ENCODE peak calls at places on chromosomes 6 and 20, in four cellular contexts. F is HEK293T, N is IMR-90, W is A549. O is an unnamed sample.

GRCh38 chr20:32474009-32474716 is 111.0 kb downstream of the NOL4L start:
- DNase-seq in F (no peak), N (no peak), W (no peak), O (peak; percentile 43)

GRCh38 chr20:278181-278580 is 12.4 kb downstream of the C20orf96 start:
- DNase-seq in F (no peak), N (no peak), W (no peak), O (no peak)

GRCh38 chr6:169487579-169488205 is 214.1 kb downstream of the WDR27 start:
- DNase-seq in F (no peak), N (peak; percentile 13), W (no peak), O (no peak)

GRCh38 chr20:37240337-37241055 is 21.1 kb downstream of the GHRH start:
- DNase-seq in F (no peak), N (no peak), W (no peak), O (no peak)

GRCh38 chr6:18405477-18406293 is 18.5 kb downstream of the RNF144B start:
- DNase-seq in F (peak; percentile 39), N (peak; percentile 96), W (peak; percentile 6), O (no peak)

GRCh38 chr6:117409863-117410262 is 15.9 kb downstream of the ROS1 start:
- DNase-seq in F (no peak), N (no peak), W (no peak), O (no peak)

GRCh38 chr6:159440907-159441703 is 251.9 kb downstream of the SOD2 start:
- DNase-seq in F (no peak), N (no peak), W (no peak), O (no peak)

GRCh38 chr6:82246802-82247633 is 526 bp downstream of the IBTK start:
- DNase-seq in F (peak; percentile 64), N (peak; percentile 30), W (peak; percentile 40), O (peak; percentile 83)

GRCh38 chr6:28281288-28282064 is at the start of gene PGBD1:
- DNase-seq in F (peak; percentile 87), N (peak; percentile 77), W (peak; percentile 36), O (peak; percentile 67)

GRCh38 chr6:16639689-16640480 is 121.4 kb downstream of the ATXN1 start:
- DNase-seq in F (no peak), N (peak; percentile 89), W (peak; percentile 13), O (no peak)

GRCh38 chr6:79868098-79868722 is 79.1 kb downstream of the ELOVL4 start:
- DNase-seq in F (peak; percentile 61), N (peak; percentile 62), W (peak; percentile 44), O (peak; percentile 54)

DNA sequence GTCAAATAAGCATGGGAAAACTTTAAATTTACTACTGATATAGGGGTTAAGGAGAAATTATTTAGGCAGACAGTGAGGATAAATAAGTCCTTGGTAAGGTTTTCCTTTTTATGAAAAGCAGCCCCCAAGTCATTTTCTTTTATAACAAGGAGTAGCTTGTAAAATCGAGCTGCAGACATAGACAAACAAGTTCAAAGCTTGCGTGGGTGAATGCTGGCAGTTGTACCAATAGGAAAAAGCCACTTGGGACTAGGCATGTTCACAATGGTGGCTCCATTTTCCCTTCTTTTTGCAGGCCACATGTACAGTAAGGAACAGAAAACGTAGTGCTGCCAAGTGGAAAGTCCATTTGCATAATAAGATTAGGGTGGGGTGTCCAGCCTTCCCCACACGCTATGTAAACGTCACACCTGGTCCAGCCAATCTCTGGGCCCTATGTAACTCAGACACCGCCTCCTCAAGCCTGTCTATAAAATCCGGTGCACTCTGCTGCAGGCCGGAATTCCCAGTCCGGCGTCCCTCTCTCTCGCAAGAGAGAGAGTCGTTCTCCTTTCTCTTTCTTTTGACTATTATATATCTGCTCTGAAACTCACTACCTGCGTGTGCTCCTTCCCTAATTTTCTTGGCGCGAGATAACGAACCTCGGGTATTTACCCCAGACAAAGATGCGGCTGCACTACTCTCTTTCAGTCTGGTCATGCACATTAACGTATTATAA is 217.1 kb upstream of the MAN1A1 start:
- DNase-seq in F (no peak), N (no peak), W (no peak), O (no peak)
- TF ChIP-seq BHLHE40 in F (no peak), N (no peak), W (no peak), O (no peak)

DNA sequence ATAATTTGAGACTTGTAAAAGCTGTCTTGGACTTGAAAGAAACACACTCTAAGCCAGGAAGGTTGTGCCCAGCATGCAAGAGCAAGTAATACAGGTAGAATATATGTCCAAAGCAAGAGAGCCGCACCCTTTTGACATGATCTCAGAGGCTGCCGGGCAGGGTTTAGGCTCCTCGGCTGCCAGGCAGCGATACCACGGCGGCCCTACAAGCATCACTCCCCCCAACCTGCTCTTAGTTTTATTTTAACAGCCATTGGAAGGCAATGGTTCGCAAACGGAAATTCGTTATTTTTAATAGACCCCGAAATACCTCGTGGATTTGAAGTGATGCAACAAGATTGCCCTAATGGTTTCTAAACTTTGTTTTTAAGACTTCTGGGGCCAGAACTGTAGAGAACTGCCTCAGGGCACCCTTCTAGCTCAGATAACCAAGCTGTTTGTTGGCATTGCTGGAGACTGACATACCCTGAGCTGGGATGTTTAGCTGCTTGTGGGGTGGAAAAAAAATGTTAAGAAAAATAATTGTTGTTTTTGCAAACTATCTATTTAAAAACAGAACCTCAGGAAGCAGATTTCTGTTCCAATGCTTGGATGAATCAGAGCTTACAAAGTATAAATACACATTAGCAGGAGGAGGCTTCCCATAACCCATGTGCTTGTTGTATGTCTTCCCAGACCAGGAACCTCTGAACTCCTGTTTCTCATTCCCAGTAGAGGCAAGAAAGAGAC is 39.0 kb downstream of the JAG1 start:
- DNase-seq in F (no peak), N (peak; percentile 92), W (no peak), O (no peak)
- TF ChIP-seq BHLHE40 in F (no peak), N (no peak), W (no peak), O (no peak)

GRCh38 chr6:138594042-138594636 is 94.8 kb upstream of the NHSL1 start:
- DNase-seq in F (no peak), N (no peak), W (no peak), O (no peak)

GRCh38 chr6:138592698-138593097 is 93.4 kb upstream of the NHSL1 start:
- DNase-seq in F (no peak), N (no peak), W (no peak), O (no peak)

GRCh38 chr6:138594749-138595148 is 95.5 kb upstream of the NHSL1 start:
- DNase-seq in F (no peak), N (no peak), W (no peak), O (no peak)

GRCh38 chr6:138590796-138591709 is 91.8 kb upstream of the NHSL1 start:
- DNase-seq in F (peak; percentile 78), N (peak; percentile 79), W (peak; percentile 53), O (peak; percentile 89)

GRCh38 chr6:138593100-138593877 is 94.0 kb upstream of the NHSL1 start:
- DNase-seq in F (peak; percentile 31), N (peak; percentile 99), W (peak; percentile 70), O (peak; percentile 92)
- TF ChIP-seq BHLHE40 in F (no peak), N (peak; percentile 29), W (no peak), O (peak; percentile 75)

DNA sequence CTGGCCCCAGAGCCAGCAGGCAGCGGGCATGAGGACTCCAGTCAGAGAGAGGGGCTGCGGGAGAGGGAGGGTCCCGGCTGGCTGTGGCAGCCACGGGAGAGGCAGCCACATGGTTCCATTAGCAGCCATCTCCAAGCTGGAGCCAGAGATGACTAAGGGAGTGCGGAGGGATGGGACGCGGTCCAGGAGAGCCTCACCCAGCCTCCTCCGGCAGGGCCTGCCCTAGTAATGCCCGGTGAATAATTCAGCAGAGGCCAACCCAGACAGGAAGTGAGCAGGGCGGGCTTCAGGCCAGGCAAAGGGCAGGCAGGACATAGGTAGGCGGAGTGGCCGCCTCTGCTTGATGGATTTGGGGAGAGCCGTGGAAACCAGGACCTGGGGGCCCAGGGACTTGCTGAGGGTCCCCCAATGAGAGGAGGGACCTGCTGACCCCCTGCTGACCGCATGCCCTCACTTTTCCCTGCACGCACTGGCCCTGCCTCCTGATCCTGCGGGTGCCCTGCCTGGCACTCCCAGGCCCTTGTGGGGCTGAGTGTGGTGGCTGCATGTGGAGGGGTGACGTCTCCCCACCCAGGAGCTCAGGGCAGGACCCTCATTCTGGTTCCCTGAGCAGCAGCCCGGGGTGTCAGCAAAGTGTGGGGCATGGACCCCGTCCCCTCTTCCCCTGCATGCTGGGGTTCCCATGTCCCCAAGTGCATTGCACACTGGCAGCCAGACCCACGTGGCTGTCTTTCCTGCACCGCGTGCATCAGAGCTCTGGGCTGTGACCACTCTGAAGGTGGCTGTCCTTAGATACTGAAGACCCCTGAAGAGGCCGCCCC is 51.8 kb upstream of the SLCO4A1 start:
- DNase-seq in F (no peak), N (peak; percentile 51), W (peak; percentile 50), O (no peak)
- TF ChIP-seq BHLHE40 in F (no peak), N (no peak), W (no peak), O (no peak)

DNA sequence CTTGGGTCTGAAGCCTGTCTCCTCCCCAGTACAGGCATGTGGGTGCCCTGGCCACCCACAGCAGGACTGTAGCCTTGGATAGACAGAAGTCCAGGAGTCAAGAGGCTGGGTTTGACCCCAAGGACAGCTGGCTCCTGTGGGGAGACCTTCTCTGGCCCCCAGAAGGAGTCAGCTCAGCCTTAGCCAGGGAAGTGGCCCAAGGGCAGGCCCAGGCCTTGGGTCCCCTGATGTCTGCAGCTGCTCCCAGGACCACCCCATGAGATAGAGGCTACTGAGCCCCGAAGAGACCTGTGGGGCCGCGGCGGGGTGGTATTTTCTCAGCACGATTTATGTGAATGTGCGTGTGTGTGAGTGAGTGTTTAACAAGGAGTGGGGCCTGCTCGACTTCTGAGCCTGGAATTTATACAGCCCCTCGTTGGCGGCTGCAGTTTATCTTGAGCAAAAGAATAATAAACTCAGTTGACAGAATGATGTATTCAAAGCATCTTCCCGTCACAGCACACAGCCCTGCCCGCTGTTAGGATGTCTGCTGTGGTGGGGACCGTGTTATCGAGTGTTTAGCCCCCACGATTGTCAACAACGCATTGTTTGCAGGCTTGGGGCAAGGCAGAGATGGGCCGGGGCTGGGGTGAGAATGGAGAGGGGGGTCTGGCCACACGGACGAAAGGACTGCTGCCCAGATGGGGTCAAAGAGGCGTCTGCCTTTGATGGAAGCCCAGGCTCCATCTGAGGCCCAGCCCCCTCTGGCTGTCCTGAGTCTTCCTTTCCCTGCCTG is 163.3 kb downstream of the VEGFA start:
- DNase-seq in F (peak; percentile 54), N (peak; percentile 78), W (no peak), O (no peak)
- TF ChIP-seq BHLHE40 in F (no peak), N (peak; percentile 75), W (no peak), O (no peak)

GRCh38 chr6:19827247-19827646 is 9.9 kb upstream of the ID4 start:
- DNase-seq in F (no peak), N (no peak), W (no peak), O (no peak)
- TF ChIP-seq BHLHE40 in F (no peak), N (no peak), W (no peak), O (no peak)

GRCh38 chr20:23126281-23127061 is 40.3 kb upstream of the CD93 start:
- DNase-seq in F (no peak), N (no peak), W (no peak), O (no peak)
- TF ChIP-seq BHLHE40 in F (no peak), N (no peak), W (no peak), O (no peak)

GRCh38 chr6:106373502-106374239 is 13.2 kb downstream of the CRYBG1 start:
- DNase-seq in F (no peak), N (no peak), W (no peak), O (no peak)
- TF ChIP-seq BHLHE40 in F (no peak), N (no peak), W (no peak), O (no peak)

O was measured in HepG2.